ENCODE peak calls at places on chromosomes 6 and 20, in eight cellular contexts. S is fibroblast of lung, A is hepatocyte, N is PC-9, C is H9, J is IMR-90, V is neural progenitor cell, T is neuronal stem cell. E is an unnamed sample.
A peak's percentile ranks its signal among the peaks of the same experiment; 100 is the strongest.

GRCh38 chr6:169931223-169931760 is 179.9 kb downstream of the ERMARD start:
- DNase-seq in S (no peak), A (no peak), N (no peak), C (no peak), J (no peak), V (no peak), T (no peak), E (no peak)

GRCh38 chr6:70985151-70985550 is 28.3 kb upstream of the B3GAT2 start:
- DNase-seq in S (no peak), A (no peak), N (no peak), C (no peak), J (no peak), V (no peak), T (no peak), E (no peak)

GRCh38 chr20:21387528-21387927 is 9.8 kb downstream of the NKX2-4 start:
- DNase-seq in S (peak; percentile 30), A (no peak), N (no peak), C (no peak), J (no peak), V (no peak), T (no peak), E (no peak)

GRCh38 chr6:30744054-30744805 is at the start of gene IER3:
- DNase-seq in S (peak; percentile 94), A (peak; percentile 94), N (peak; percentile 93), C (peak; percentile 93), J (peak; percentile 95), V (peak; percentile 88), T (peak; percentile 70), E (peak; percentile 90)

GRCh38 chr6:1594495-1595200 is 15.1 kb upstream of the FOXC1 start:
- DNase-seq in S (no peak), A (no peak), N (no peak), C (no peak), J (no peak), V (no peak), T (no peak), E (no peak)

GRCh38 chr6:17193376-17193775 is 87.8 kb upstream of the RBM24 start:
- DNase-seq in S (peak; percentile 26), A (no peak), N (no peak), C (no peak), J (no peak), V (no peak), T (no peak), E (peak; percentile 14)

GRCh38 chr20:35743693-35744491 is 1.8 kb upstream of the RBM39 start:
- DNase-seq in S (no peak), A (no peak), N (no peak), C (no peak), J (peak; percentile 31), V (no peak), T (no peak), E (no peak)

GRCh38 chr6:8090650-8091049 is 11.7 kb downstream of the EEF1E1 start:
- DNase-seq in S (no peak), A (no peak), N (no peak), C (no peak), J (no peak), V (no peak), T (no peak), E (no peak)

GRCh38 chr20:63781181-63781580 is 41.6 kb downstream of the SLC2A4RG start:
- DNase-seq in S (no peak), A (no peak), N (no peak), C (no peak), J (no peak), V (no peak), T (no peak), E (no peak)

GRCh38 chr20:25042531-25043498 is 15.1 kb downstream of the ACSS1 start:
- DNase-seq in S (no peak), A (no peak), N (no peak), C (no peak), J (no peak), V (no peak), T (no peak), E (no peak)

GRCh38 chr6:44202972-44203750 is 13.6 kb upstream of the MYMX start:
- DNase-seq in S (no peak), A (no peak), N (no peak), C (no peak), J (no peak), V (no peak), T (no peak), E (no peak)

GRCh38 chr20:4855555-4855954 is 133.8 kb downstream of the PRND start:
- DNase-seq in S (no peak), A (no peak), N (no peak), C (no peak), J (no peak), V (no peak), T (no peak), E (no peak)

GRCh38 chr6:4503700-4504099 is 272.5 kb upstream of the CDYL start:
- DNase-seq in S (no peak), A (no peak), N (no peak), C (peak; percentile 69), J (no peak), V (no peak), T (no peak), E (no peak)

GRCh38 chr6:113420290-113420689 is 436.9 kb upstream of the MARCKS start:
- DNase-seq in S (no peak), A (no peak), N (no peak), C (no peak), J (no peak), V (no peak), T (no peak), E (no peak)

GRCh38 chr6:90187437-90188049 is 109.1 kb downstream of the BACH2 start:
- DNase-seq in S (no peak), A (no peak), N (no peak), C (no peak), J (no peak), V (no peak), T (no peak), E (no peak)

GRCh38 chr20:19823971-19824370 is 65.9 kb downstream of the RIN2 start:
- DNase-seq in S (no peak), A (no peak), N (no peak), C (no peak), J (no peak), V (no peak), T (no peak), E (no peak)

GRCh38 chr20:58229198-58229802 is 847 bp upstream of the ANKRD60 start:
- DNase-seq in S (peak; percentile 56), A (no peak), N (no peak), C (peak; percentile 68), J (peak; percentile 57), V (peak; percentile 18), T (no peak), E (peak; percentile 40)

GRCh38 chr6:36268478-36269248 is 1.2 kb upstream of the PNPLA1 start:
- DNase-seq in S (peak; percentile 33), A (peak; percentile 55), N (no peak), C (no peak), J (peak; percentile 12), V (no peak), T (no peak), E (peak; percentile 16)

GRCh38 chr6:25061289-25061945 is 125.7 kb upstream of the RIPOR2 start:
- DNase-seq in S (peak; percentile 47), A (no peak), N (no peak), C (no peak), J (peak; percentile 14), V (peak; percentile 45), T (peak; percentile 6), E (peak; percentile 16)

GRCh38 chr20:57158474-57158873 is 108.0 kb downstream of the BMP7 start:
- DNase-seq in S (no peak), A (no peak), N (no peak), C (no peak), J (no peak), V (no peak), T (no peak), E (no peak)
- H2AFZ ChIP-seq in S (no peak overlapping the region), A (no peak overlapping the region), N (no peak overlapping the region), C (no peak overlapping the region), J (no peak overlapping the region), V (no peak overlapping the region), T (no peak overlapping the region), E (no peak overlapping the region)

GRCh38 chr20:61986762-61987321 is 78.8 kb downstream of the TAF4 start:
- DNase-seq in S (no peak), A (no peak), N (no peak), C (no peak), J (no peak), V (no peak), T (no peak), E (no peak)
- H3K9me3 ChIP-seq in S (no peaks in the 10 kb centered on the region), A (peaks cover 9% of the 10 kb centered on the region), N (no peaks in the 10 kb centered on the region), C (peaks cover 4% of the 10 kb centered on the region), J (peaks cover 6% of the 10 kb centered on the region), V (no peaks in the 10 kb centered on the region), T (peaks cover 8% of the 10 kb centered on the region), E (peaks cover 3% of the 10 kb centered on the region)

DNA sequence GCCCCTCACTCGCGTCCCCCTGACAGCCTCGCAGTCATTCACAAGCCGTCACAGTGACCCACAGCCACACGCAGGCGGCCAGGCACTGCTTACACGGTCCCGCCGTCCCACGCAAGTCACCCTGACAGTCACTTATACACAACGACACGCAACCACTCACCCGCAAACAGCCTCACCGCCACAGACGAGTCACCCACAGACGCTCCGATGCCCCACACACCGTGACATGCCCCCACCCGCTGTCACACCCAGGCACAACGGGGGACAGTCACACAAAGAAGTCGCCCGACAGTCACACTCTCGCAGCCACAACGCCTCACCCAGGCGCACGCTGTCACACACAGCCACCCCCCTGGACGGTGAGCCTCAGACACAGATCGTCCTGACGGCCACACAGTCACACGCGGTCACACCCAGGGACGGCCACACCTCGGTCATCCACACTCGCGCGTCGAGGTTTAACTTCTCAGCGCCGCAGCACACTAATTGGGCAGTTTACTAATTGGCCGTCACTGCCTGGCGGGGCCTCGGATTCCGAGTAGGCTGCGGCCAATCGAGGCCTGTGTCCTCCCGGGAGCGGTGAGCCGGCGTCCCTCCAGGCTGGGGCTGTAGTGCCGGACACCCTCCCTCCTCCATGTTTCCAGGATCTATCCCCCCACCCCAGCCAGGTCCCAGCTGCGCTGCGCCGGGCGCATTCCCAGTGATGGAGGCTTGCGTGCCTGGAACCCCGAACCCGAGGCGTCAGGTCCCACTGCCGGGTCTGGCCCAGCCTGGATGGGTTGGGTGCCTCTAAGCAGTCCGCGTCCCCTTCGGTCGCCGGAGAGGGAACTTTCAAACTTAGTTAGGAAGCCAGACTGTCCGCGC is 789 bp downstream of the TOX2 start:
- DNase-seq in S (peak; percentile 53), A (peak; percentile 26), N (no peak), C (peak; percentile 68), J (peak; percentile 23), V (peak; percentile 75), T (no peak), E (peak; percentile 28)
- H3K27ac ChIP-seq in S (peak overlapping the region; percentile 82), A (no peak overlapping the region), N (peak overlapping the region; percentile 66), C (no peak overlapping the region), J (peak overlapping the region; percentile 89), V (no peak overlapping the region), T (no peak overlapping the region), E (no peak overlapping the region)

GRCh38 chr6:33313709-33314514 is at the start of gene TAPBP:
- DNase-seq in S (peak; percentile 56), A (peak; percentile 70), N (peak; percentile 60), C (peak; percentile 64), J (peak; percentile 72), V (peak; percentile 50), T (no peak), E (peak; percentile 42)

GRCh38 chr6:33315753-33316602 is 1.6 kb downstream of the ZBTB22 start:
- DNase-seq in S (no peak), A (no peak), N (no peak), C (no peak), J (no peak), V (no peak), T (no peak), E (no peak)

GRCh38 chr6:33314943-33315752 is 1.3 kb upstream of the TAPBP start:
- DNase-seq in S (no peak), A (peak; percentile 79), N (peak; percentile 60), C (peak; percentile 79), J (no peak), V (peak; percentile 43), T (no peak), E (no peak)

GRCh38 chr6:33313105-33313708 is 671 bp downstream of the TAPBP start:
- DNase-seq in S (peak; percentile 36), A (peak; percentile 68), N (peak; percentile 28), C (peak; percentile 78), J (peak; percentile 31), V (peak; percentile 72), T (no peak), E (no peak)

GRCh38 chr6:33314515-33314942 is 651 bp upstream of the TAPBP start:
- DNase-seq in S (peak; percentile 69), A (peak; percentile 79), N (peak; percentile 58), C (peak; percentile 77), J (peak; percentile 86), V (peak; percentile 62), T (no peak), E (peak; percentile 60)
- H2AFZ ChIP-seq in S (no peak overlapping the region), A (no peak overlapping the region), N (peak overlapping the region; percentile 81), C (no peak overlapping the region), J (peak overlapping the region; percentile 96), V (no peak overlapping the region), T (peak overlapping the region; percentile 83), E (peak overlapping the region; percentile 62)

E was measured in astrocyte.